ENCODE peak calls at places on chromosomes 12 and 14, in five cellular contexts. One of them, this sample, is unnamed.

GRCh38 chr14:100156776-100157175 is 2.7 kb downstream of the DEGS2 start:
- DNase-seq in K562: no peak
- DNase-seq in H1: no peak
- DNase-seq in GM12878: no peak
- DNase-seq in SK-N-SH: no peak
- DNase-seq in this sample: no peak

GRCh38 chr12:58247633-58248032 is 306.3 kb downstream of the ATP23 start:
- DNase-seq in H1: no peak
- DNase-seq in SK-N-SH: no peak
- DNase-seq in GM12878: no peak
- DNase-seq in K562: no peak
- DNase-seq in this sample: peak

GRCh38 chr12:49672351-49673181 is 34.6 kb downstream of the FMNL3 start:
- DNase-seq in GM12878: no peak
- DNase-seq in SK-N-SH: no peak
- DNase-seq in H1: no peak
- DNase-seq in K562: no peak
- DNase-seq in this sample: no peak

GRCh38 chr12:98438826-98439225 is 76.6 kb upstream of the TMPO start:
- DNase-seq in H1: no peak
- DNase-seq in SK-N-SH: no peak
- DNase-seq in K562: no peak
- DNase-seq in GM12878: no peak
- DNase-seq in this sample: no peak

GRCh38 chr14:102474934-102475333 is 34.6 kb downstream of the ANKRD9 start:
- DNase-seq in GM12878: no peak
- DNase-seq in H1: no peak
- DNase-seq in K562: no peak
- DNase-seq in SK-N-SH: no peak
- DNase-seq in this sample: no peak

GRCh38 chr12:122738561-122738960 is 7.9 kb upstream of the HCAR1 start:
- DNase-seq in K562: no peak
- DNase-seq in SK-N-SH: no peak
- DNase-seq in GM12878: no peak
- DNase-seq in H1: no peak
- DNase-seq in this sample: no peak

GRCh38 chr12:96471368-96472040 is 17.9 kb upstream of the CFAP54 start:
- DNase-seq in GM12878: no peak
- DNase-seq in K562: no peak
- DNase-seq in H1: no peak
- DNase-seq in SK-N-SH: no peak
- DNase-seq in this sample: no peak

GRCh38 chr12:106138646-106139421 is at the start of gene NUAK1:
- DNase-seq in GM12878: no peak
- DNase-seq in SK-N-SH: peak
- DNase-seq in H1: peak
- DNase-seq in K562: no peak
- DNase-seq in this sample: no peak

GRCh38 chr12:68207276-68207675 is 18.3 kb downstream of the IL26 start:
- DNase-seq in K562: no peak
- DNase-seq in H1: no peak
- DNase-seq in GM12878: no peak
- DNase-seq in SK-N-SH: no peak
- DNase-seq in this sample: no peak

GRCh38 chr12:52813885-52814709 is at the start of gene KRT4:
- DNase-seq in H1: no peak
- DNase-seq in K562: no peak
- DNase-seq in GM12878: no peak
- DNase-seq in SK-N-SH: no peak
- DNase-seq in this sample: no peak

GRCh38 chr12:121811434-121812319 is 7.9 kb downstream of the SETD1B start:
- DNase-seq in GM12878: no peak
- DNase-seq in SK-N-SH: peak
- DNase-seq in K562: peak
- DNase-seq in H1: peak
- DNase-seq in this sample: no peak

GRCh38 chr12:57694459-57695019 is 607 bp downstream of the OS9 start:
- DNase-seq in GM12878: no peak
- DNase-seq in K562: peak
- DNase-seq in H1: no peak
- DNase-seq in SK-N-SH: peak
- DNase-seq in this sample: no peak

GRCh38 chr12:109695961-109696461 is 17.6 kb upstream of the FAM222A start:
- DNase-seq in H1: no peak
- DNase-seq in SK-N-SH: no peak
- DNase-seq in K562: peak
- DNase-seq in GM12878: no peak
- DNase-seq in this sample: peak

GRCh38 chr12:124700810-124701594 is 133.6 kb upstream of the NCOR2 start:
- DNase-seq in K562: no peak
- DNase-seq in H1: no peak
- DNase-seq in GM12878: no peak
- DNase-seq in SK-N-SH: no peak
- DNase-seq in this sample: no peak

GRCh38 chr12:107396991-107397390 is 288.6 kb upstream of the PWP1 start:
- DNase-seq in K562: no peak
- DNase-seq in SK-N-SH: no peak
- DNase-seq in H1: no peak
- DNase-seq in GM12878: no peak
- DNase-seq in this sample: no peak

GRCh38 chr12:100077367-100077766 is 65.3 kb downstream of the BLTP3B start:
- DNase-seq in GM12878: no peak
- DNase-seq in H1: no peak
- DNase-seq in K562: no peak
- DNase-seq in SK-N-SH: peak
- DNase-seq in this sample: no peak

DNA sequence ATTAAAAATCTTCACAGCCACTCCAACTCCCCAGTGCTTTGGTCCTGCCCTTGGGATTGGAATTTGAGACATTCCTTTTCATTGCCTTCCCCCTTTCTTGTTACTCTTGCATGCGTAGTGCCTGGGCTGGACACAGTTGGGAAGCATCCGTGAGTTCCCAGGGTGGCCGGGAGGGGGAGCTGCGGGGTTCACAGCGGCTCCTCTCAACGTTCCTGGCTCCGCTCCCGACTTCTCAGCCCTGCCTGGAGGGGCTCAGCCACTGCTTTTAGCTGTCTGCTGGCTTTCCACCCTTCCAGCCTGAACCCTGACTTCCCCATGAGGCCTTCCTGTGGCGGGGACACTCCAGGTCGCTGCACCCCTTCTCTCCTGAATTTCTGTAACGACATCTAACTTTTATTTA is 3.2 kb downstream of the TEX52 start:
- DNase-seq in GM12878: no peak
- DNase-seq in H1: peak
- DNase-seq in K562: peak
- DNase-seq in SK-N-SH: peak
- DNase-seq in this sample: peak
- TF ChIP-seq SIN3A in GM12878: no peak
- TF ChIP-seq SIN3A in H1: no peak
- TF ChIP-seq SIN3A in K562: no peak
- TF ChIP-seq SIN3A in SK-N-SH: no peak
- TF ChIP-seq SIN3A in this sample: no peak

DNA sequence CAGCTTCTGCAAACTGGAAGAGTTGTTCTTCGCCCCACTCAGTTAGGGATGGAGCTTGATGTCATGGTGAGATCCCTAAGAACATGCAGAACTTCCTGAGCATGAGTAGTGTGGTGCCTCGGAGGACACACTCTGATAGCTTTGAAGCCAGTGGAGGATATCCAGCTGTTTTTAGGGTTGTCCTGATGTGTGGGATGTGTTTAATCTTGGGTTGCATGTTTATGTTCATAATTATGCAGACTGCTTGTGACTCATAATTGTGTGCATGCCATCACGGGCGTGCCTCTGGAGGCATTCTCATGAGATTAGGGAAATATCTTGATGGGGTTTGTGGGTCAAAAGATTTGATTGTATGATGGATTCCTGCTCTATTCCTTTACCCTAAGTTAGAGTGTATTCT is 267.4 kb upstream of the PELI2 start:
- DNase-seq in GM12878: no peak
- DNase-seq in H1: no peak
- DNase-seq in K562: no peak
- DNase-seq in SK-N-SH: no peak
- DNase-seq in this sample: no peak
- TF ChIP-seq SIN3A in GM12878: no peak
- TF ChIP-seq SIN3A in H1: no peak
- TF ChIP-seq SIN3A in K562: no peak
- TF ChIP-seq SIN3A in SK-N-SH: no peak
- TF ChIP-seq SIN3A in this sample: no peak

DNA sequence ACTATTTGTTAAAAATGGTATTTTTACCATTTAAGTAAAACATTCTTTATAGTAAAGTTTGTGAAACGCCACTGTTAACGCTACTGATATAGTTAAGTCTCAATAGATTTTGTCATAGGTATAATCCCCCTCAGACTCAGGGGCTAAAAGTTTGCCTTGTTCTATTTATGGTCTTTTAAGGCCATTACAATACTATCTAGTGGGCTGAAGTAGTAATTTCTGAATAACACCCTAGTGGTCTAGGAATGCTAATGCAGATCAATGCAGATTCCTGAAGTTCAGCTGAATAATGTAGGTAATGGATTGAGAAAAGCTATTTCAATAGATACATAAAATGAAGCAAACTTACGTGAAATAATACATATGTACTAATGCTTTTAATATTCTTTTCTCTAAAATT is 989.3 kb upstream of the NOVA1 start:
- DNase-seq in K562: no peak
- DNase-seq in SK-N-SH: no peak
- DNase-seq in H1: no peak
- DNase-seq in GM12878: no peak
- DNase-seq in this sample: no peak
- TF ChIP-seq SIN3A in K562: no peak
- TF ChIP-seq SIN3A in SK-N-SH: no peak
- TF ChIP-seq SIN3A in H1: no peak
- TF ChIP-seq SIN3A in GM12878: no peak
- TF ChIP-seq SIN3A in this sample: no peak

GRCh38 chr12:75334384-75335030 is at the start of gene GLIPR1L1:
- DNase-seq in K562: peak
- DNase-seq in SK-N-SH: peak
- DNase-seq in GM12878: peak
- DNase-seq in H1: peak
- DNase-seq in this sample: peak
- TF ChIP-seq SIN3A in K562: no peak
- TF ChIP-seq SIN3A in SK-N-SH: peak
- TF ChIP-seq SIN3A in GM12878: no peak
- TF ChIP-seq SIN3A in H1: peak
- TF ChIP-seq SIN3A in this sample: peak

GRCh38 chr14:82710257-82710841 is 1176.7 kb upstream of the SEL1L start:
- DNase-seq in K562: peak
- DNase-seq in SK-N-SH: peak
- DNase-seq in GM12878: peak
- DNase-seq in H1: peak
- DNase-seq in this sample: peak
- TF ChIP-seq SIN3A in K562: no peak
- TF ChIP-seq SIN3A in SK-N-SH: no peak
- TF ChIP-seq SIN3A in GM12878: no peak
- TF ChIP-seq SIN3A in H1: no peak
- TF ChIP-seq SIN3A in this sample: no peak

GRCh38 chr12:168201-168600 is 45.8 kb downstream of the SLC6A12 start:
- DNase-seq in H1: no peak
- DNase-seq in K562: no peak
- DNase-seq in SK-N-SH: no peak
- DNase-seq in GM12878: no peak
- DNase-seq in this sample: no peak

GRCh38 chr12:170361-171225 is 43.4 kb downstream of the SLC6A12 start:
- DNase-seq in H1: no peak
- DNase-seq in GM12878: no peak
- DNase-seq in SK-N-SH: no peak
- DNase-seq in K562: no peak
- DNase-seq in this sample: no peak

GRCh38 chr12:168763-169525 is 45.0 kb downstream of the SLC6A12 start:
- DNase-seq in K562: no peak
- DNase-seq in GM12878: no peak
- DNase-seq in H1: no peak
- DNase-seq in SK-N-SH: no peak
- DNase-seq in this sample: no peak

GRCh38 chr12:171276-171675 is 42.7 kb downstream of the SLC6A12 start:
- DNase-seq in SK-N-SH: no peak
- DNase-seq in H1: no peak
- DNase-seq in K562: no peak
- DNase-seq in GM12878: no peak
- DNase-seq in this sample: no peak

GRCh38 chr12:169528-170360 is 44.2 kb downstream of the SLC6A12 start:
- DNase-seq in K562: peak
- DNase-seq in SK-N-SH: no peak
- DNase-seq in H1: no peak
- DNase-seq in GM12878: no peak
- DNase-seq in this sample: no peak
- TF ChIP-seq SIN3A in K562: no peak
- TF ChIP-seq SIN3A in SK-N-SH: no peak
- TF ChIP-seq SIN3A in H1: no peak
- TF ChIP-seq SIN3A in GM12878: no peak
- TF ChIP-seq SIN3A in this sample: no peak

GRCh38 chr12:69502342-69503081 is 32.3 kb downstream of the FRS2 start:
- DNase-seq in SK-N-SH: no peak
- DNase-seq in GM12878: no peak
- DNase-seq in K562: no peak
- DNase-seq in H1: no peak
- DNase-seq in this sample: peak

GRCh38 chr12:69501154-69501895 is 31.1 kb downstream of the FRS2 start:
- DNase-seq in K562: no peak
- DNase-seq in GM12878: no peak
- DNase-seq in SK-N-SH: no peak
- DNase-seq in H1: no peak
- DNase-seq in this sample: no peak

GRCh38 chr12:69497308-69498026 is 27.3 kb downstream of the FRS2 start:
- DNase-seq in SK-N-SH: no peak
- DNase-seq in H1: no peak
- DNase-seq in GM12878: peak
- DNase-seq in K562: no peak
- DNase-seq in this sample: no peak

GRCh38 chr12:69495071-69495470 is 24.9 kb downstream of the FRS2 start:
- DNase-seq in K562: no peak
- DNase-seq in H1: no peak
- DNase-seq in SK-N-SH: no peak
- DNase-seq in GM12878: no peak
- DNase-seq in this sample: no peak

DNA sequence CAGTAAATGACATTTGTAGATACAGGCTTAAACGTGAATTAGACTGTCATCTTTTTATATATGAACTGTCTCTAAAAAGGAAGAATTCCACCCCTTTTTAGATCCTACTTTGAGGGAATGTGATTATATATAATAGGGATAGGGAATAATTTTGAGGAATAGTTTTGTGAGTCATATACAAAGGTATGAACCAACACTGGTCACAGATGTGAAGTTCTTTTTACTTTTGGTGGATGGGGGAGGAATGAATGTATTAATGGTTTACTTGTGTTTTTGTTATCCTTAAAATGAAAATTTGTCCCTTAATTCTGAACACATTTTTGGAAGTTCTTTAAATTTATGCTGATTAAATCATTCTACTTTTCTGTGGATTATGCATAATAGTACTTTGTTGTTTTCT is 30.4 kb downstream of the FRS2 start:
- DNase-seq in GM12878: no peak
- DNase-seq in SK-N-SH: no peak
- DNase-seq in H1: no peak
- DNase-seq in K562: no peak
- DNase-seq in this sample: no peak
- TF ChIP-seq SIN3A in GM12878: no peak
- TF ChIP-seq SIN3A in SK-N-SH: no peak
- TF ChIP-seq SIN3A in H1: no peak
- TF ChIP-seq SIN3A in K562: no peak
- TF ChIP-seq SIN3A in this sample: no peak

GRCh38 chr14:32078030-32078793 is 1.1 kb downstream of the ARHGAP5 start:
- DNase-seq in K562: peak
- DNase-seq in SK-N-SH: peak
- DNase-seq in H1: no peak
- DNase-seq in GM12878: no peak
- DNase-seq in this sample: no peak
- TF ChIP-seq SIN3A in K562: no peak
- TF ChIP-seq SIN3A in SK-N-SH: no peak
- TF ChIP-seq SIN3A in H1: no peak
- TF ChIP-seq SIN3A in GM12878: peak
- TF ChIP-seq SIN3A in this sample: no peak